ENCODE peak calls at places on chromosomes 1 and 21, in four cellular contexts. R, L, K and B are unnamed samples.

GRCh38 chr1:24827737-24828136 is 82.5 kb downstream of the CLIC4 start:
- DNase-seq in R (no peak), L (no peak), K (no peak), B (no peak)

GRCh38 chr1:110587906-110588305 is 18.3 kb downstream of the KCNA2 start:
- DNase-seq in R (no peak), L (no peak), K (no peak), B (no peak)

GRCh38 chr1:23528245-23528978 is 2.6 kb downstream of the E2F2 start:
- DNase-seq in R (peak; percentile 83), L (peak; percentile 59), K (no peak), B (no peak)

GRCh38 chr1:11590395-11590794 is 63.8 kb downstream of the FBXO2 start:
- DNase-seq in R (no peak), L (no peak), K (no peak), B (no peak)

GRCh38 chr1:20194770-20195463 is 8.6 kb upstream of the PLA2G2C start:
- DNase-seq in R (peak; percentile 78), L (peak; percentile 56), K (no peak), B (peak; percentile 70)

GRCh38 chr1:162688931-162689330 is 56.7 kb downstream of the DDR2 start:
- DNase-seq in R (no peak), L (no peak), K (no peak), B (no peak)

GRCh38 chr1:87329051-87329755 is 523 bp downstream of the LMO4 start:
- DNase-seq in R (peak; percentile 56), L (no peak), K (peak; percentile 47), B (peak; percentile 49)

GRCh38 chr1:22944656-22945055 is 28.0 kb downstream of the LACTBL1 start:
- DNase-seq in R (no peak), L (no peak), K (no peak), B (no peak)

GRCh38 chr1:56453016-56453721 is 126.2 kb downstream of the PLPP3 start:
- DNase-seq in R (no peak), L (no peak), K (no peak), B (no peak)

GRCh38 chr1:234586304-234586703 is 23.7 kb downstream of the IRF2BP2 start:
- DNase-seq in R (no peak), L (no peak), K (no peak), B (no peak)

GRCh38 chr21:33240404-33240803 is 10.7 kb downstream of the IFNAR2 start:
- DNase-seq in R (no peak), L (no peak), K (no peak), B (no peak)

GRCh38 chr1:153217212-153217611 is at the start of gene PRR9:
- DNase-seq in R (no peak), L (no peak), K (no peak), B (no peak)

GRCh38 chr1:174584071-174584470 is 136.3 kb downstream of the GPR52 start:
- DNase-seq in R (no peak), L (no peak), K (no peak), B (no peak)

GRCh38 chr1:35574655-35575400 is 1.7 kb downstream of the TFAP2E start:
- DNase-seq in R (no peak), L (no peak), K (no peak), B (no peak)

GRCh38 chr1:232369451-232369850 is 260.5 kb downstream of the SIPA1L2 start:
- DNase-seq in R (no peak), L (no peak), K (no peak), B (no peak)

GRCh38 chr1:160681067-160681890 is 30.3 kb downstream of the CD48 start:
- DNase-seq in R (peak; percentile 88), L (peak; percentile 70), K (no peak), B (peak; percentile 17)

GRCh38 chr1:40363721-40364120 is 9.8 kb upstream of the SMAP2 start:
- DNase-seq in R (no peak), L (no peak), K (no peak), B (no peak)

GRCh38 chr1:185434721-185435120 is 117.7 kb upstream of the IVNS1ABP start:
- DNase-seq in R (no peak), L (no peak), K (no peak), B (no peak)

GRCh38 chr1:9787702-9788101 is 36.1 kb downstream of the CLSTN1 start:
- DNase-seq in R (peak; percentile 31), L (no peak), K (no peak), B (no peak)

GRCh38 chr21:46128983-46129571 is 26.3 kb downstream of the FTCD start:
- DNase-seq in R (no peak), L (no peak), K (no peak), B (no peak)

GRCh38 chr1:203607169-203607873 is 19.3 kb upstream of the ATP2B4 start:
- DNase-seq in R (peak; percentile 67), L (peak; percentile 28), K (no peak), B (peak; percentile 40)

GRCh38 chr1:166464333-166464732 is 297.5 kb upstream of the FAM78B start:
- DNase-seq in R (no peak), L (no peak), K (no peak), B (no peak)

GRCh38 chr1:119982006-119982405 is 85.7 kb upstream of the ADAM30 start:
- DNase-seq in R (no peak), L (no peak), K (no peak), B (no peak)

GRCh38 chr1:219517031-219517430 is 95.9 kb downstream of the ZC3H11B start:
- DNase-seq in R (no peak), L (no peak), K (no peak), B (no peak)

GRCh38 chr1:212608956-212609700 is 567 bp downstream of the ATF3 start:
- DNase-seq in R (peak; percentile 56), L (no peak), K (no peak), B (peak; percentile 49)

GRCh38 chr1:169483500-169483966 is 2.2 kb downstream of the SLC19A2 start:
- DNase-seq in R (no peak), L (no peak), K (no peak), B (no peak)

GRCh38 chr21:44929799-44930542 is 9.3 kb upstream of the ITGB2 start:
- DNase-seq in R (no peak), L (no peak), K (no peak), B (no peak)